ENCODE peak calls at places on chromosomes 3 and 15, in eight cellular contexts. G, W, Q, Y, X, U, O and V are unnamed samples.

GRCh38 chr3:24502690-24503089 is 8.0 kb upstream of the THRB start:
- DNase-seq in G (no peak), W (no peak), Q (no peak), Y (no peak), X (no peak), U (no peak), O (no peak), V (no peak)

GRCh38 chr3:14899993-14900618 is 47.3 kb upstream of the NR2C2 start:
- DNase-seq in G (no peak), W (no peak), Q (no peak), Y (no peak), X (no peak), U (no peak), O (peak; percentile 20), V (no peak)

GRCh38 chr3:77468408-77469045 is 428.6 kb downstream of the ROBO2 start:
- DNase-seq in G (no peak), W (no peak), Q (no peak), Y (no peak), X (no peak), U (no peak), O (no peak), V (no peak)

GRCh38 chr3:51955893-51956770 is 951 bp downstream of the GPR62 start:
- DNase-seq in G (peak; percentile 72), W (no peak), Q (peak; percentile 43), Y (peak; percentile 69), X (peak; percentile 84), U (no peak), O (peak; percentile 58), V (no peak)

GRCh38 chr3:105470851-105471250 is 104.1 kb downstream of the ALCAM start:
- DNase-seq in G (no peak), W (no peak), Q (no peak), Y (no peak), X (no peak), U (no peak), O (no peak), V (no peak)

GRCh38 chr3:112351036-112351435 is 18.1 kb downstream of the CD200 start:
- DNase-seq in G (no peak), W (no peak), Q (no peak), Y (no peak), X (peak; percentile 52), U (no peak), O (no peak), V (no peak)

GRCh38 chr15:39153718-39154117 is 427.2 kb upstream of the THBS1 start:
- DNase-seq in G (no peak), W (no peak), Q (no peak), Y (peak; percentile 43), X (no peak), U (no peak), O (peak; percentile 10), V (no peak)

GRCh38 chr15:42726114-42726513 is 10.8 kb downstream of the CDAN1 start:
- DNase-seq in G (no peak), W (no peak), Q (no peak), Y (no peak), X (no peak), U (no peak), O (no peak), V (peak; percentile 62)

GRCh38 chr3:49906004-49906860 is 2.6 kb upstream of the MST1R start:
- DNase-seq in G (peak; percentile 46), W (peak; percentile 65), Q (peak; percentile 67), Y (peak; percentile 60), X (peak; percentile 80), U (no peak), O (peak; percentile 65), V (no peak)

GRCh38 chr3:151372063-151372820 is 12.3 kb downstream of the P2RY12 start:
- DNase-seq in G (no peak), W (no peak), Q (no peak), Y (peak; percentile 21), X (no peak), U (no peak), O (no peak), V (no peak)

GRCh38 chr15:41919954-41920538 is 26.2 kb upstream of the SPTBN5 start:
- DNase-seq in G (peak; percentile 85), W (no peak), Q (no peak), Y (peak; percentile 68), X (no peak), U (no peak), O (no peak), V (no peak)

GRCh38 chr15:66085128-66085527 is 168.4 kb downstream of the MEGF11 start:
- DNase-seq in G (no peak), W (no peak), Q (no peak), Y (no peak), X (no peak), U (no peak), O (peak; percentile 53), V (no peak)

GRCh38 chr3:36543276-36543997 is 163.1 kb downstream of the STAC start:
- DNase-seq in G (no peak), W (no peak), Q (no peak), Y (no peak), X (no peak), U (no peak), O (no peak), V (no peak)

GRCh38 chr3:59607628-59608027 is 557.8 kb upstream of the CFAP20DC start:
- DNase-seq in G (no peak), W (no peak), Q (no peak), Y (peak; percentile 20), X (no peak), U (no peak), O (no peak), V (no peak)

GRCh38 chr15:35624881-35625280 is 78.9 kb upstream of the DPH6 start:
- DNase-seq in G (no peak), W (peak; percentile 52), Q (no peak), Y (peak; percentile 93), X (no peak), U (peak; percentile 65), O (no peak), V (no peak)

GRCh38 chr15:77186518-77187095 is 115.7 kb upstream of the TSPAN3 start:
- DNase-seq in G (no peak), W (no peak), Q (peak; percentile 11), Y (peak; percentile 68), X (peak; percentile 42), U (no peak), O (peak; percentile 18), V (no peak)

GRCh38 chr15:73983211-73983727 is 8.8 kb downstream of the STOML1 start:
- DNase-seq in G (peak; percentile 65), W (peak; percentile 51), Q (peak; percentile 75), Y (peak; percentile 83), X (no peak), U (peak; percentile 48), O (peak; percentile 71), V (no peak)

GRCh38 chr3:132117642-132118041 is 82.8 kb upstream of the CPNE4 start:
- DNase-seq in G (no peak), W (no peak), Q (peak; percentile 2), Y (no peak), X (no peak), U (no peak), O (peak; percentile 20), V (no peak)

GRCh38 chr3:114213262-114213668 is 24.1 kb downstream of the ZNF80 start:
- DNase-seq in G (no peak), W (no peak), Q (no peak), Y (peak; percentile 55), X (no peak), U (no peak), O (no peak), V (no peak)

GRCh38 chr3:98977520-98977919 is 76.0 kb upstream of the DCBLD2 start:
- DNase-seq in G (no peak), W (no peak), Q (peak; percentile 65), Y (peak; percentile 72), X (no peak), U (peak; percentile 96), O (peak; percentile 45), V (no peak)

GRCh38 chr3:40980467-40980866 is 218.8 kb upstream of the CTNNB1 start:
- DNase-seq in G (no peak), W (no peak), Q (no peak), Y (no peak), X (no peak), U (no peak), O (no peak), V (no peak)

GRCh38 chr15:88193415-88193814 is 63.1 kb downstream of the NTRK3 start:
- DNase-seq in G (no peak), W (no peak), Q (no peak), Y (no peak), X (no peak), U (no peak), O (no peak), V (no peak)

GRCh38 chr3:148629006-148629405 is 68.7 kb upstream of the AGTR1 start:
- DNase-seq in G (no peak), W (no peak), Q (no peak), Y (no peak), X (no peak), U (no peak), O (no peak), V (no peak)

GRCh38 chr3:148625991-148626390 is 71.7 kb upstream of the AGTR1 start:
- DNase-seq in G (no peak), W (no peak), Q (no peak), Y (no peak), X (no peak), U (no peak), O (no peak), V (no peak)

GRCh38 chr3:148631124-148631903 is 66.4 kb upstream of the AGTR1 start:
- DNase-seq in G (no peak), W (no peak), Q (no peak), Y (peak; percentile 11), X (peak; percentile 68), U (no peak), O (peak; percentile 40), V (no peak)
- TF ChIP-seq CTCF in G (no peak), W (no peak), Q (no peak), Y (peak; percentile 35), X (peak; percentile 70), U (peak; percentile 36), O (peak; percentile 47), V (peak; percentile 61)

GRCh38 chr15:80090879-80091503 is 31.5 kb downstream of the ZFAND6 start:
- DNase-seq in G (no peak), W (no peak), Q (no peak), Y (no peak), X (no peak), U (no peak), O (no peak), V (no peak)
- TF ChIP-seq CTCF in G (peak; percentile 11), W (peak; percentile 18), Q (peak; percentile 31), Y (peak; percentile 38), X (peak; percentile 51), U (peak; percentile 60), O (no peak), V (peak; percentile 67)

GRCh38 chr15:33766329-33766728 is 202.0 kb upstream of the CHRM5 start:
- DNase-seq in G (no peak), W (no peak), Q (no peak), Y (no peak), X (no peak), U (no peak), O (no peak), V (no peak)
- TF ChIP-seq CTCF in G (no peak), W (no peak), Q (no peak), Y (no peak), X (no peak), U (peak; percentile 16), O (no peak), V (peak; percentile 22)

DNA sequence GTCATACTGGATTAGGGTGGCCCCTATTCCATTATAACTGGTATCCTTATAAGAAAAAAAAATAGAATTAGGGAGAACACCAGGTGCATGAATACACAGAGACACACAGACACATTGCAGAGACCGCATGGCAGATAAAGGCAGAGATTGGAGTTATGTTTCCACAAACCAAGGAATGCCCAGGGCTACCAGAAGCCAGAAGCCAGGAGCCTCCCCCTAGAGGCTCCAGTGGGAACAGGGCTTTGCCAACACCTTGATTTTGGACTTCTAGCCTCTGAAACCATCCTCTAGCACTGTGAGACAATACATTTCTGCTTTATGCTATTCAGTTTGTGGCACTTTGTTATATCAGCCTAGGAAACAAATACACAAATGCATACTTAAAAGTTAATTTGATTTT is 10.4 kb downstream of the GOLM2 start:
- DNase-seq in G (no peak), W (no peak), Q (peak; percentile 17), Y (no peak), X (peak; percentile 16), U (no peak), O (no peak), V (no peak)
- TF ChIP-seq CTCF in G (no peak), W (no peak), Q (no peak), Y (peak; percentile 55), X (peak; percentile 48), U (peak; percentile 51), O (no peak), V (peak; percentile 66)